ENCODE peak calls at places on chromosomes 11 and 22, in eight cellular contexts. Z is NCI-H1436 treated with DMSO at 0.1 percent for 48 hours, B is GM23248, U is NCI-H446, K is MV-4-11, C is renal cortical epithelial cell, J is mucosa of gallbladder, Y is NCI-H82. G is an unnamed sample.

GRCh38 chr11:93344855-93345333 is 14.4 kb downstream of the DEUP1 start:
- DNase-seq in Z (no peak), B (no peak), U (no peak), K (no peak), C (no peak), J (no peak), Y (no peak), G (no peak)

GRCh38 chr11:24513837-24514594 is 17.2 kb downstream of the LUZP2 start:
- DNase-seq in Z (no peak), B (no peak), U (no peak), K (no peak), C (peak), J (no peak), Y (no peak), G (no peak)

GRCh38 chr11:73372371-73372993 is 3.7 kb upstream of the RELT start:
- DNase-seq in Z (no peak), B (peak), U (no peak), K (peak), C (peak), J (no peak), Y (no peak), G (no peak)

GRCh38 chr11:15985127-15985862 is 371.1 kb downstream of the SOX6 start:
- DNase-seq in Z (no peak), B (no peak), U (no peak), K (no peak), C (no peak), J (no peak), Y (no peak), G (no peak)

GRCh38 chr11:776459-777287 is 614 bp downstream of the GATD1 start:
- DNase-seq in Z (no peak), B (peak), U (no peak), K (peak), C (no peak), J (no peak), Y (peak), G (peak)

GRCh38 chr11:46381046-46381835 is at the start of gene MDK:
- DNase-seq in Z (no peak), B (peak), U (no peak), K (no peak), C (no peak), J (no peak), Y (peak), G (no peak)

GRCh38 chr11:2703487-2704141 is 3.8 kb upstream of the KCNQ1OT1 start:
- DNase-seq in Z (no peak), B (no peak), U (no peak), K (peak), C (no peak), J (no peak), Y (peak), G (no peak)

GRCh38 chr22:22786301-22787115 is 101.1 kb upstream of the IGLL5 start:
- DNase-seq in Z (peak), B (no peak), U (no peak), K (no peak), C (no peak), J (peak), Y (no peak), G (no peak)

GRCh38 chr11:996681-997080 is 39.8 kb downstream of the MUC6 start:
- DNase-seq in Z (no peak), B (no peak), U (no peak), K (no peak), C (no peak), J (no peak), Y (no peak), G (no peak)

GRCh38 chr22:22357024-22357868 is 112.7 kb downstream of the VPREB1 start:
- DNase-seq in Z (peak), B (peak), U (peak), K (peak), C (peak), J (peak), Y (peak), G (peak)

GRCh38 chr11:63802637-63803414 is 10.4 kb upstream of the SPINDOC start:
- DNase-seq in Z (peak), B (peak), U (no peak), K (peak), C (peak), J (no peak), Y (peak), G (no peak)

GRCh38 chr11:94740083-94740974 is 27.8 kb upstream of the AMOTL1 start:
- DNase-seq in Z (peak), B (peak), U (peak), K (no peak), C (no peak), J (no peak), Y (peak), G (no peak)

GRCh38 chr22:46308283-46308988 is 11.8 kb downstream of the GTSE1 start:
- DNase-seq in Z (no peak), B (no peak), U (no peak), K (no peak), C (no peak), J (no peak), Y (no peak), G (no peak)